ENCODE peak calls at places on chromosomes 12 and 14, in eight cellular contexts. One of them, this sample, is unnamed.

GRCh38 chr12:69149262-69149661 is 90.1 kb upstream of the CPSF6 start:
- DNase-seq in bronchial epithelial cell: no peak
- DNase-seq in OCI-M1: no peak
- DNase-seq in endothelial cell: no peak
- DNase-seq in HS-5: no peak
- DNase-seq in activated CD4-positive, alpha-beta T cell treated with anti-CD3 and anti-CD28 coated beads for 4 hours: no peak
- DNase-seq in kidney tubule cell: no peak
- DNase-seq in NCI-H2029: no peak
- DNase-seq in this sample: no peak

GRCh38 chr14:61080591-61081010 is 99.6 kb downstream of the SLC38A6 start:
- DNase-seq in activated CD4-positive, alpha-beta T cell treated with anti-CD3 and anti-CD28 coated beads for 4 hours: no peak
- DNase-seq in HS-5: peak
- DNase-seq in endothelial cell: no peak
- DNase-seq in NCI-H2029: no peak
- DNase-seq in kidney tubule cell: no peak
- DNase-seq in bronchial epithelial cell: no peak
- DNase-seq in OCI-M1: no peak
- DNase-seq in this sample: no peak

GRCh38 chr14:37452323-37452722 is 142.7 kb downstream of the FOXA1 start:
- DNase-seq in OCI-M1: no peak
- DNase-seq in activated CD4-positive, alpha-beta T cell treated with anti-CD3 and anti-CD28 coated beads for 4 hours: no peak
- DNase-seq in NCI-H2029: no peak
- DNase-seq in bronchial epithelial cell: peak
- DNase-seq in endothelial cell: no peak
- DNase-seq in kidney tubule cell: no peak
- DNase-seq in HS-5: no peak
- DNase-seq in this sample: no peak

GRCh38 chr12:31989987-31990386 is 30.8 kb downstream of the RESF1 start:
- DNase-seq in activated CD4-positive, alpha-beta T cell treated with anti-CD3 and anti-CD28 coated beads for 4 hours: no peak
- DNase-seq in NCI-H2029: no peak
- DNase-seq in OCI-M1: no peak
- DNase-seq in kidney tubule cell: peak
- DNase-seq in endothelial cell: no peak
- DNase-seq in bronchial epithelial cell: peak
- DNase-seq in HS-5: no peak
- DNase-seq in this sample: no peak

GRCh38 chr12:79274571-79275064 is 410.0 kb downstream of the SYT1 start:
- DNase-seq in NCI-H2029: peak
- DNase-seq in activated CD4-positive, alpha-beta T cell treated with anti-CD3 and anti-CD28 coated beads for 4 hours: no peak
- DNase-seq in OCI-M1: no peak
- DNase-seq in kidney tubule cell: peak
- DNase-seq in bronchial epithelial cell: no peak
- DNase-seq in HS-5: no peak
- DNase-seq in endothelial cell: no peak
- DNase-seq in this sample: no peak

GRCh38 chr12:15240898-15241297 is 19.7 kb upstream of the RERG start:
- DNase-seq in endothelial cell: no peak
- DNase-seq in NCI-H2029: no peak
- DNase-seq in HS-5: no peak
- DNase-seq in OCI-M1: no peak
- DNase-seq in kidney tubule cell: no peak
- DNase-seq in bronchial epithelial cell: no peak
- DNase-seq in activated CD4-positive, alpha-beta T cell treated with anti-CD3 and anti-CD28 coated beads for 4 hours: no peak
- DNase-seq in this sample: no peak

GRCh38 chr12:15527201-15527782 is 205.0 kb downstream of the PTPRO start:
- DNase-seq in NCI-H2029: no peak
- DNase-seq in endothelial cell: no peak
- DNase-seq in activated CD4-positive, alpha-beta T cell treated with anti-CD3 and anti-CD28 coated beads for 4 hours: no peak
- DNase-seq in kidney tubule cell: peak
- DNase-seq in HS-5: no peak
- DNase-seq in bronchial epithelial cell: peak
- DNase-seq in OCI-M1: peak
- DNase-seq in this sample: no peak

GRCh38 chr12:105317942-105318614 is 12.4 kb upstream of the C12orf75 start:
- DNase-seq in NCI-H2029: peak
- DNase-seq in OCI-M1: no peak
- DNase-seq in endothelial cell: no peak
- DNase-seq in kidney tubule cell: peak
- DNase-seq in activated CD4-positive, alpha-beta T cell treated with anti-CD3 and anti-CD28 coated beads for 4 hours: no peak
- DNase-seq in bronchial epithelial cell: peak
- DNase-seq in HS-5: no peak
- DNase-seq in this sample: no peak

GRCh38 chr14:66105819-66106218 is 380.4 kb upstream of the CCDC196 start:
- DNase-seq in OCI-M1: no peak
- DNase-seq in endothelial cell: no peak
- DNase-seq in kidney tubule cell: peak
- DNase-seq in bronchial epithelial cell: peak
- DNase-seq in NCI-H2029: no peak
- DNase-seq in activated CD4-positive, alpha-beta T cell treated with anti-CD3 and anti-CD28 coated beads for 4 hours: no peak
- DNase-seq in HS-5: peak
- DNase-seq in this sample: no peak

GRCh38 chr12:51868821-51869489 is 18.9 kb upstream of the ANKRD33 start:
- DNase-seq in OCI-M1: no peak
- DNase-seq in NCI-H2029: no peak
- DNase-seq in activated CD4-positive, alpha-beta T cell treated with anti-CD3 and anti-CD28 coated beads for 4 hours: no peak
- DNase-seq in HS-5: no peak
- DNase-seq in bronchial epithelial cell: no peak
- DNase-seq in kidney tubule cell: no peak
- DNase-seq in endothelial cell: no peak
- DNase-seq in this sample: no peak

GRCh38 chr14:99576304-99576703 is 27.7 kb downstream of the CCDC85C start:
- DNase-seq in HS-5: no peak
- DNase-seq in kidney tubule cell: no peak
- DNase-seq in activated CD4-positive, alpha-beta T cell treated with anti-CD3 and anti-CD28 coated beads for 4 hours: no peak
- DNase-seq in endothelial cell: no peak
- DNase-seq in NCI-H2029: no peak
- DNase-seq in bronchial epithelial cell: no peak
- DNase-seq in OCI-M1: no peak
- DNase-seq in this sample: no peak

GRCh38 chr12:75705749-75706719 is 194.6 kb upstream of the KRR1 start:
- DNase-seq in bronchial epithelial cell: peak
- DNase-seq in kidney tubule cell: peak
- DNase-seq in HS-5: peak
- DNase-seq in activated CD4-positive, alpha-beta T cell treated with anti-CD3 and anti-CD28 coated beads for 4 hours: no peak
- DNase-seq in OCI-M1: peak
- DNase-seq in NCI-H2029: no peak
- DNase-seq in endothelial cell: peak
- DNase-seq in this sample: peak

GRCh38 chr14:89349196-89350008 is 67.6 kb downstream of the FOXN3 start:
- DNase-seq in kidney tubule cell: peak
- DNase-seq in NCI-H2029: peak
- DNase-seq in OCI-M1: no peak
- DNase-seq in bronchial epithelial cell: no peak
- DNase-seq in HS-5: no peak
- DNase-seq in activated CD4-positive, alpha-beta T cell treated with anti-CD3 and anti-CD28 coated beads for 4 hours: no peak
- DNase-seq in endothelial cell: peak
- DNase-seq in this sample: no peak

GRCh38 chr12:108611884-108612415 is 14.1 kb upstream of the TMEM119 start:
- DNase-seq in bronchial epithelial cell: peak
- DNase-seq in endothelial cell: peak
- DNase-seq in HS-5: peak
- DNase-seq in OCI-M1: peak
- DNase-seq in NCI-H2029: no peak
- DNase-seq in activated CD4-positive, alpha-beta T cell treated with anti-CD3 and anti-CD28 coated beads for 4 hours: peak
- DNase-seq in kidney tubule cell: peak
- DNase-seq in this sample: no peak

GRCh38 chr12:31591308-31591901 is 469 bp upstream of the DENND5B start:
- DNase-seq in HS-5: no peak
- DNase-seq in OCI-M1: no peak
- DNase-seq in kidney tubule cell: peak
- DNase-seq in endothelial cell: peak
- DNase-seq in bronchial epithelial cell: no peak
- DNase-seq in NCI-H2029: no peak
- DNase-seq in activated CD4-positive, alpha-beta T cell treated with anti-CD3 and anti-CD28 coated beads for 4 hours: no peak
- DNase-seq in this sample: peak

GRCh38 chr12:15276088-15276698 is 46.1 kb upstream of the PTPRO start:
- DNase-seq in activated CD4-positive, alpha-beta T cell treated with anti-CD3 and anti-CD28 coated beads for 4 hours: no peak
- DNase-seq in kidney tubule cell: peak
- DNase-seq in OCI-M1: peak
- DNase-seq in NCI-H2029: peak
- DNase-seq in endothelial cell: peak
- DNase-seq in HS-5: peak
- DNase-seq in bronchial epithelial cell: peak
- DNase-seq in this sample: peak

GRCh38 chr12:54725233-54725843 is 77.2 kb upstream of the DCD start:
- DNase-seq in activated CD4-positive, alpha-beta T cell treated with anti-CD3 and anti-CD28 coated beads for 4 hours: no peak
- DNase-seq in HS-5: no peak
- DNase-seq in NCI-H2029: no peak
- DNase-seq in kidney tubule cell: peak
- DNase-seq in bronchial epithelial cell: peak
- DNase-seq in endothelial cell: peak
- DNase-seq in OCI-M1: peak
- DNase-seq in this sample: peak

GRCh38 chr12:62259311-62259992 is 752 bp upstream of the USP15 start:
- DNase-seq in NCI-H2029: peak
- DNase-seq in endothelial cell: no peak
- DNase-seq in activated CD4-positive, alpha-beta T cell treated with anti-CD3 and anti-CD28 coated beads for 4 hours: peak
- DNase-seq in kidney tubule cell: peak
- DNase-seq in HS-5: no peak
- DNase-seq in bronchial epithelial cell: peak
- DNase-seq in OCI-M1: peak
- DNase-seq in this sample: no peak

GRCh38 chr14:95242870-95243269 is 76.8 kb downstream of the CLMN start:
- DNase-seq in NCI-H2029: no peak
- DNase-seq in kidney tubule cell: no peak
- DNase-seq in bronchial epithelial cell: no peak
- DNase-seq in endothelial cell: no peak
- DNase-seq in HS-5: no peak
- DNase-seq in OCI-M1: no peak
- DNase-seq in activated CD4-positive, alpha-beta T cell treated with anti-CD3 and anti-CD28 coated beads for 4 hours: no peak
- DNase-seq in this sample: peak

GRCh38 chr14:67411375-67411774 is 590 bp downstream of the PLEK2 start:
- DNase-seq in NCI-H2029: no peak
- DNase-seq in kidney tubule cell: no peak
- DNase-seq in OCI-M1: no peak
- DNase-seq in HS-5: no peak
- DNase-seq in endothelial cell: no peak
- DNase-seq in bronchial epithelial cell: no peak
- DNase-seq in activated CD4-positive, alpha-beta T cell treated with anti-CD3 and anti-CD28 coated beads for 4 hours: no peak
- DNase-seq in this sample: no peak

GRCh38 chr14:74975059-74975810 is 19.8 kb upstream of the PGF start:
- DNase-seq in endothelial cell: no peak
- DNase-seq in kidney tubule cell: no peak
- DNase-seq in NCI-H2029: no peak
- DNase-seq in bronchial epithelial cell: no peak
- DNase-seq in OCI-M1: no peak
- DNase-seq in activated CD4-positive, alpha-beta T cell treated with anti-CD3 and anti-CD28 coated beads for 4 hours: no peak
- DNase-seq in HS-5: no peak
- DNase-seq in this sample: no peak

GRCh38 chr14:33210304-33210703 is 271.6 kb downstream of the NPAS3 start:
- DNase-seq in kidney tubule cell: peak
- DNase-seq in HS-5: no peak
- DNase-seq in bronchial epithelial cell: peak
- DNase-seq in NCI-H2029: no peak
- DNase-seq in OCI-M1: peak
- DNase-seq in endothelial cell: peak
- DNase-seq in activated CD4-positive, alpha-beta T cell treated with anti-CD3 and anti-CD28 coated beads for 4 hours: no peak
- DNase-seq in this sample: no peak

GRCh38 chr14:71534506-71534905 is 397.7 kb upstream of the RGS6 start:
- DNase-seq in HS-5: no peak
- DNase-seq in kidney tubule cell: no peak
- DNase-seq in bronchial epithelial cell: no peak
- DNase-seq in endothelial cell: no peak
- DNase-seq in NCI-H2029: no peak
- DNase-seq in OCI-M1: no peak
- DNase-seq in activated CD4-positive, alpha-beta T cell treated with anti-CD3 and anti-CD28 coated beads for 4 hours: no peak
- DNase-seq in this sample: no peak

GRCh38 chr12:66304296-66304915 is 2.1 kb downstream of the HELB start:
- DNase-seq in HS-5: no peak
- DNase-seq in activated CD4-positive, alpha-beta T cell treated with anti-CD3 and anti-CD28 coated beads for 4 hours: no peak
- DNase-seq in kidney tubule cell: no peak
- DNase-seq in NCI-H2029: no peak
- DNase-seq in bronchial epithelial cell: no peak
- DNase-seq in endothelial cell: no peak
- DNase-seq in OCI-M1: peak
- DNase-seq in this sample: no peak

GRCh38 chr14:75980856-75981255 is 939 bp downstream of the TGFB3 start:
- DNase-seq in endothelial cell: no peak
- DNase-seq in bronchial epithelial cell: peak
- DNase-seq in OCI-M1: no peak
- DNase-seq in HS-5: no peak
- DNase-seq in activated CD4-positive, alpha-beta T cell treated with anti-CD3 and anti-CD28 coated beads for 4 hours: no peak
- DNase-seq in kidney tubule cell: no peak
- DNase-seq in NCI-H2029: no peak
- DNase-seq in this sample: no peak

GRCh38 chr12:53327435-53328042 is 6.1 kb upstream of the AAAS start:
- DNase-seq in kidney tubule cell: peak
- DNase-seq in endothelial cell: no peak
- DNase-seq in HS-5: no peak
- DNase-seq in OCI-M1: peak
- DNase-seq in bronchial epithelial cell: no peak
- DNase-seq in activated CD4-positive, alpha-beta T cell treated with anti-CD3 and anti-CD28 coated beads for 4 hours: no peak
- DNase-seq in NCI-H2029: no peak
- DNase-seq in this sample: peak

GRCh38 chr12:80810874-80811273 is 94.2 kb downstream of the MYF5 start:
- DNase-seq in NCI-H2029: no peak
- DNase-seq in HS-5: no peak
- DNase-seq in activated CD4-positive, alpha-beta T cell treated with anti-CD3 and anti-CD28 coated beads for 4 hours: no peak
- DNase-seq in kidney tubule cell: no peak
- DNase-seq in OCI-M1: no peak
- DNase-seq in endothelial cell: no peak
- DNase-seq in bronchial epithelial cell: no peak
- DNase-seq in this sample: no peak

GRCh38 chr14:22794533-22794932 is 20.7 kb downstream of the SLC7A7 start:
- DNase-seq in kidney tubule cell: peak
- DNase-seq in bronchial epithelial cell: no peak
- DNase-seq in OCI-M1: no peak
- DNase-seq in NCI-H2029: no peak
- DNase-seq in endothelial cell: no peak
- DNase-seq in HS-5: no peak
- DNase-seq in activated CD4-positive, alpha-beta T cell treated with anti-CD3 and anti-CD28 coated beads for 4 hours: no peak
- DNase-seq in this sample: no peak

GRCh38 chr12:8065991-8066594 is at the start of gene C3AR1:
- DNase-seq in OCI-M1: peak
- DNase-seq in kidney tubule cell: peak
- DNase-seq in HS-5: no peak
- DNase-seq in endothelial cell: no peak
- DNase-seq in activated CD4-positive, alpha-beta T cell treated with anti-CD3 and anti-CD28 coated beads for 4 hours: peak
- DNase-seq in bronchial epithelial cell: peak
- DNase-seq in NCI-H2029: no peak
- DNase-seq in this sample: peak

GRCh38 chr12:93794738-93795137 is 117.6 kb downstream of the CRADD start:
- DNase-seq in activated CD4-positive, alpha-beta T cell treated with anti-CD3 and anti-CD28 coated beads for 4 hours: no peak
- DNase-seq in bronchial epithelial cell: no peak
- DNase-seq in kidney tubule cell: no peak
- DNase-seq in HS-5: no peak
- DNase-seq in OCI-M1: no peak
- DNase-seq in NCI-H2029: no peak
- DNase-seq in endothelial cell: no peak
- DNase-seq in this sample: no peak

GRCh38 chr14:56120091-56120632 is 2.0 kb downstream of the PELI2 start:
- DNase-seq in kidney tubule cell: peak
- DNase-seq in OCI-M1: peak
- DNase-seq in endothelial cell: peak
- DNase-seq in NCI-H2029: peak
- DNase-seq in activated CD4-positive, alpha-beta T cell treated with anti-CD3 and anti-CD28 coated beads for 4 hours: no peak
- DNase-seq in HS-5: no peak
- DNase-seq in bronchial epithelial cell: no peak
- DNase-seq in this sample: no peak

This sample was measured in globus pallidus.